ENCODE peak calls at places on chromosome 11, in ten cellular contexts. K is GM12891; A is NCI-H2029; H is activated CD4-positive, alpha-beta T cell treated with anti-CD3 and anti-CD28 coated beads, Interleukin-2, amount 10 ng/mL, durations not matched to agents 7 days and 5 days; B is 8988T; Q is HFFc6; T is bronchial epithelial cell; R is ecto neural progenitor cell; P is germinal center; I is T47D. Z is an unnamed sample.

GRCh38 chr11:3905080-3905953 is 49.9 kb downstream of the STIM1 start:
- DNase-seq in K (peak; percentile 52), A (no peak), H (peak; percentile 78), B (no peak), Q (peak; percentile 51), T (peak; percentile 86), R (no peak), P (no peak), I (no peak), Z (no peak)

GRCh38 chr11:95968585-95968984 is 44.7 kb upstream of the MTMR2 start:
- DNase-seq in K (no peak), A (no peak), H (no peak), B (peak; percentile 14), Q (peak; percentile 10), T (no peak), R (no peak), P (no peak), I (no peak), Z (no peak)

GRCh38 chr11:74466916-74467885 is at the start of gene KCNE3:
- DNase-seq in K (no peak), A (no peak), H (no peak), B (no peak), Q (no peak), T (no peak), R (peak; percentile 60), P (no peak), I (no peak), Z (no peak)

GRCh38 chr11:35792148-35792845 is 129.7 kb downstream of the TRIM44 start:
- DNase-seq in K (no peak), A (peak; percentile 46), H (no peak), B (no peak), Q (no peak), T (no peak), R (no peak), P (no peak), I (no peak), Z (no peak)

GRCh38 chr11:134360050-134360835 is 28.5 kb downstream of the GLB1L2 start:
- DNase-seq in K (peak; percentile 89), A (no peak), H (peak; percentile 81), B (peak; percentile 98), Q (no peak), T (peak; percentile 54), R (peak; percentile 96), P (peak; percentile 62), I (peak; percentile 99), Z (peak; percentile 72)

GRCh38 chr11:20668844-20669832 is at the start of gene NELL1:
- DNase-seq in K (no peak), A (peak; percentile 8), H (no peak), B (no peak), Q (no peak), T (no peak), R (peak; percentile 64), P (no peak), I (no peak), Z (no peak)

GRCh38 chr11:125842319-125842948 is 9.3 kb downstream of the PATE4 start:
- DNase-seq in K (no peak), A (no peak), H (no peak), B (no peak), Q (no peak), T (no peak), R (no peak), P (peak; percentile 7), I (no peak), Z (no peak)

GRCh38 chr11:45259607-45260006 is 26.5 kb downstream of the SYT13 start:
- DNase-seq in K (no peak), A (peak; percentile 34), H (no peak), B (no peak), Q (peak; percentile 42), T (peak; percentile 68), R (no peak), P (no peak), I (no peak), Z (no peak)

GRCh38 chr11:27673979-27674663 is 26.1 kb downstream of the BDNF start:
- DNase-seq in K (no peak), A (no peak), H (no peak), B (no peak), Q (no peak), T (peak; percentile 97), R (no peak), P (no peak), I (no peak), Z (no peak)

GRCh38 chr11:128299132-128299726 is 288.1 kb downstream of the ETS1 start:
- DNase-seq in K (no peak), A (peak; percentile 22), H (no peak), B (no peak), Q (peak; percentile 5), T (peak; percentile 9), R (no peak), P (no peak), I (no peak), Z (no peak)

GRCh38 chr11:64826062-64826461 is 15.7 kb upstream of the MEN1 start:
- DNase-seq in K (no peak), A (peak; percentile 16), H (no peak), B (no peak), Q (no peak), T (no peak), R (no peak), P (no peak), I (no peak), Z (no peak)

GRCh38 chr11:68524213-68524612 is 63.7 kb downstream of the PPP6R3 start:
- DNase-seq in K (no peak), A (peak; percentile 64), H (no peak), B (no peak), Q (no peak), T (peak; percentile 29), R (no peak), P (no peak), I (no peak), Z (no peak)

GRCh38 chr11:106463796-106464201 is 386.3 kb downstream of the AASDHPPT start:
- DNase-seq in K (no peak), A (no peak), H (no peak), B (no peak), Q (no peak), T (no peak), R (no peak), P (no peak), I (no peak), Z (no peak)

GRCh38 chr11:15776387-15776786 is 580.0 kb downstream of the SOX6 start:
- DNase-seq in K (no peak), A (no peak), H (no peak), B (no peak), Q (no peak), T (no peak), R (no peak), P (no peak), I (no peak), Z (no peak)

GRCh38 chr11:86149813-86150212 is 80.9 kb upstream of the PICALM start:
- DNase-seq in K (no peak), A (no peak), H (no peak), B (no peak), Q (no peak), T (no peak), R (no peak), P (no peak), I (no peak), Z (no peak)

Z was measured in DND-41.